ENCODE peak calls at places on chromosome 14, in four cellular contexts. N is fibroblast of mammary gland, O is GM10248, M is GM13977. L is an unnamed sample.
A peak's percentile ranks its signal among the peaks of the same experiment; 100 is the strongest.

GRCh38 chr14:75879031-75879430 is 102.8 kb downstream of the TGFB3 start:
- DNase-seq in N (peak; percentile 96), O (peak; percentile 18), M (peak; percentile 13), L (no peak)

GRCh38 chr14:102235275-102235897 is 69.6 kb downstream of the MOK start:
- DNase-seq in N (peak; percentile 92), O (peak; percentile 88), M (peak; percentile 89), L (peak; percentile 60)

GRCh38 chr14:100790785-100791667 is 34.9 kb upstream of the MEG3 start:
- DNase-seq in N (peak; percentile 48), O (no peak), M (no peak), L (no peak)

GRCh38 chr14:102584871-102585869 is 7.3 kb upstream of the RCOR1 start:
- DNase-seq in N (no peak), O (no peak), M (no peak), L (no peak)

GRCh38 chr14:28635387-28635786 is 131.2 kb upstream of the FOXG1 start:
- DNase-seq in N (peak; percentile 71), O (no peak), M (peak; percentile 9), L (no peak)

GRCh38 chr14:68188174-68188573 is 368.6 kb downstream of the RAD51B start:
- DNase-seq in N (no peak), O (no peak), M (no peak), L (no peak)

GRCh38 chr14:23650506-23650905 is 14.3 kb downstream of the DHRS2 start:
- DNase-seq in N (no peak), O (no peak), M (no peak), L (no peak)

GRCh38 chr14:75259510-75259855 is 19.1 kb upstream of the FOS start:
- DNase-seq in N (peak; percentile 76), O (no peak), M (no peak), L (no peak)

GRCh38 chr14:57066887-57067513 is 201.7 kb downstream of the EXOC5 start:
- DNase-seq in N (peak; percentile 16), O (peak; percentile 37), M (peak; percentile 34), L (no peak)

GRCh38 chr14:51453869-51454268 is 197.8 kb upstream of the FRMD6 start:
- DNase-seq in N (no peak), O (no peak), M (no peak), L (no peak)

GRCh38 chr14:58668848-58669480 is 31.2 kb downstream of the DACT1 start:
- DNase-seq in N (no peak), O (no peak), M (no peak), L (no peak)

GRCh38 chr14:103329421-103330347 is 4.4 kb upstream of the EIF5 start:
- DNase-seq in N (peak; percentile 66), O (no peak), M (no peak), L (no peak)

GRCh38 chr14:79417961-79418360 is 793.3 kb downstream of the DIO2 start:
- DNase-seq in N (peak; percentile 35), O (no peak), M (no peak), L (no peak)

GRCh38 chr14:101991336-101991735 is 27.0 kb downstream of the DYNC1H1 start:
- DNase-seq in N (no peak), O (peak; percentile 41), M (peak; percentile 60), L (no peak)

GRCh38 chr14:69619007-69619406 is 7.6 kb downstream of the SUSD6 start:
- DNase-seq in N (peak; percentile 37), O (no peak), M (no peak), L (no peak)

GRCh38 chr14:29529418-29529817 is 398.2 kb downstream of the PRKD1 start:
- DNase-seq in N (peak; percentile 28), O (no peak), M (no peak), L (no peak)

GRCh38 chr14:51859136-51859535 is 1.3 kb upstream of the GNG2 start:
- DNase-seq in N (peak; percentile 60), O (no peak), M (no peak), L (no peak)

GRCh38 chr14:87252103-87252502 is 740.9 kb downstream of the GALC start:
- DNase-seq in N (no peak), O (no peak), M (no peak), L (no peak)

GRCh38 chr14:37592288-37593274 is 2.5 kb downstream of the FOXA1 start:
- DNase-seq in N (no peak), O (no peak), M (peak; percentile 27), L (no peak)

GRCh38 chr14:37590096-37590809 is 4.8 kb downstream of the FOXA1 start:
- DNase-seq in N (no peak), O (no peak), M (peak; percentile 11), L (no peak)

GRCh38 chr14:37590810-37591139 is 4.3 kb downstream of the FOXA1 start:
- DNase-seq in N (no peak), O (no peak), M (peak; percentile 13), L (no peak)

GRCh38 chr14:37591941-37592287 is 3.1 kb downstream of the FOXA1 start:
- DNase-seq in N (no peak), O (no peak), M (peak; percentile 8), L (no peak)

GRCh38 chr14:37591311-37591940 is 3.6 kb downstream of the FOXA1 start:
- DNase-seq in N (no peak), O (no peak), M (peak; percentile 20), L (no peak)
- TF ChIP-seq CTCF in N (no peak), O (no peak), M (no peak), L (peak; percentile 43)

DNA sequence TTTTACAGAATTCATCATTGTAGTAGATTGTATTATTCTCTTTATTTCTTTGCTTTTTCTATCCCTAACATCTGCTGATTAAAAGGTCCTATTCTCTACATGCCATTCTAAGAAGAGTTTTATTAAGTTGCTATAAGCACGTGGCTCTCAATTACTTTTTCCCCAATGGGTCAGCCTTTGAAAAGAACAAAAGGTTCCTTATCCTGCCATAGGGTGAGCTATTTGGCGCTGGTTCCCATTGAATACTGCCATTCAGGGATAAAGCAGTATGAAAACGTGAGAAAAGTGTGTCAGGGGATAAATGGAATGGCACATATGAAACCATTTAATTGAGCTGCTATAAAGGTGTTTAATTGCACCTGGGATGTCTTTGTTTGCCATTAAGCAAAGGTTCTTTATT is 80.9 kb downstream of the SYNE2 start:
- DNase-seq in N (no peak), O (no peak), M (no peak), L (no peak)
- TF ChIP-seq CTCF in N (no peak), O (no peak), M (no peak), L (no peak)

GRCh38 chr14:92785601-92786426 is 8.3 kb upstream of the GOLGA5 start:
- DNase-seq in N (peak; percentile 86), O (no peak), M (no peak), L (no peak)
- TF ChIP-seq CTCF in N (peak; percentile 29), O (no peak), M (no peak), L (peak; percentile 42)

DNA sequence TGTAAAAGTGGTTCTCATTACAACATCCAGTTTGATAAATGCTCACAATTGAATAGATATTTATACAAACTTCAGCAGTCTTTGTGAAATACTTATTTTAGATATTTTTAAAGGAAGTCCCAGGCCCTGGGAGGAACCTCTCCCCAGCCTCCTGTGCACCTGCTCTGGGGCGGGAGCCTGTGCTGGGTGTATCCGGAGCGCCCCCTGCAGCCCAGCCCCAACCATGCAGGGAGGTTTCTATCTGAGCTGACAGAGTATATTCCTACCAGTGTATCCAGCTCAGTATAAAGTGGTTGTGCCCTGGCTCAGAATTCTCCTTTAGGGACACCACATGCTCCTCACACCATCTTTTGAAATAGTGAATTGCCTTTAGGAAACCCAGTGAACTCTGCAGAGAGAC is 851.8 kb downstream of the TMEM121 start:
- DNase-seq in N (no peak), O (peak; percentile 24), M (no peak), L (no peak)
- TF ChIP-seq CTCF in N (no peak), O (peak; percentile 77), M (peak; percentile 59), L (no peak)

GRCh38 chr14:21191261-21191808 is 35.5 kb upstream of the OR5AU1 start:
- DNase-seq in N (no peak), O (no peak), M (no peak), L (no peak)
- TF ChIP-seq CTCF in N (no peak), O (no peak), M (no peak), L (no peak)

DNA sequence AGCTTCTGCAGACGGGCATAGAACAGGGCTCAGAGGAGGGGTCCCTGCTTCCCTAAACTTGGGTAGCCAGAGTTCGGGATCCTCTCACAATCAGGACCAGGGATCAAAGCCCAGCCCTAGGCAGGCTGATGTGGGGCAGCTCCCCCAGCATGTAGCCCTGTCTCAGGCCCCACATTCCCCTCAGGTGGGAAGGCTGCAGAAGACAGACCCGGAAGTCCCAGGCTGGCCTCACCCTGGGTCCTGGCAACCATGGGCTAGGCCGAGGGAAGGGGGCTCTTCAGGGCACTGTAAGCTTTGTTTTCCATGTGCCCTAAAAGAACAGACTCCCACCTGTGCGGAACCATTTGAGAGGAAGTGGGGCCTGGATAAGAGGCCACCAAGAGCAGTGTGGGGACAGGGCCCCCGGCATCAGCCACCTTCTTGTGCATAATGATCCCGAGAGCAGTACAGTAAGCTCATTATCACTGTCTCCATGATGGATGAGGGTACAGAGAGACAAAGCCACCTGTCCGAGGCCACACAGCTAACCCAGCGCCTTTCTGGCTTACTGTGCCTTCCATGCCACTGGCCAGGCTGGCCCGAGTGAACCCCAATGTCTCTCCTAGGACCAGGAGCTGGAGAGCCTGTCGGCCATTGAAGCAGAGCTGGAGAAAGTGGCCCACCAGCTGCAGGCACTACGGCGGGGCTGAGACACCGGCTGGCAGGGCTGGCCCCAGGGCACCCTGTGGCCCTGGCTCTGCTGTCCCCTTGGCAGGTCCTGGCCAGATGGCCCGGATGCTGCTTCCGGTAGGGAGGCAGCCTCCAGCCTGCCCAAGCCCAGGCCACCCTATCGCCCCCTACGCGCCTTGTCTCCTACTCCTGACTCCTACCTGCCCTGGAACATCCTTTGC is 11.5 kb downstream of the CHGA start:
- DNase-seq in N (no peak), O (no peak), M (no peak), L (no peak)
- TF ChIP-seq CTCF in N (no peak), O (no peak), M (no peak), L (no peak)

L was measured in chondrocyte.